ENCODE peak calls at places on chromosome 7, in six cellular contexts. One of them, this sample, is unnamed.

GRCh38 chr7:129343099-129343700 is 91.0 kb upstream of the STRIP2 start:
- DNase-seq in tibial nerve: no peak
- DNase-seq in HCT116: peak
- DNase-seq in uterus: no peak
- DNase-seq in suprapubic skin: no peak
- DNase-seq in IMR-90: peak
- DNase-seq in this sample: no peak

GRCh38 chr7:44631458-44632115 is 25.2 kb downstream of the OGDH start:
- DNase-seq in tibial nerve: no peak
- DNase-seq in HCT116: no peak
- DNase-seq in uterus: no peak
- DNase-seq in suprapubic skin: no peak
- DNase-seq in IMR-90: peak
- DNase-seq in this sample: no peak

GRCh38 chr7:50092579-50093411 is at the start of gene ZPBP:
- DNase-seq in tibial nerve: no peak
- DNase-seq in HCT116: peak
- DNase-seq in uterus: no peak
- DNase-seq in suprapubic skin: peak
- DNase-seq in IMR-90: peak
- DNase-seq in this sample: no peak

GRCh38 chr7:779480-779879 is 52.4 kb upstream of the PRKAR1B start:
- DNase-seq in tibial nerve: no peak
- DNase-seq in HCT116: no peak
- DNase-seq in uterus: no peak
- DNase-seq in suprapubic skin: no peak
- DNase-seq in IMR-90: no peak
- DNase-seq in this sample: no peak

GRCh38 chr7:116897661-116898060 is 35.3 kb downstream of the CAPZA2 start:
- DNase-seq in tibial nerve: no peak
- DNase-seq in HCT116: no peak
- DNase-seq in uterus: no peak
- DNase-seq in suprapubic skin: no peak
- DNase-seq in IMR-90: no peak
- DNase-seq in this sample: no peak

GRCh38 chr7:44867073-44867990 is 18.0 kb downstream of the PURB start:
- DNase-seq in tibial nerve: no peak
- DNase-seq in HCT116: peak
- DNase-seq in uterus: no peak
- DNase-seq in suprapubic skin: no peak
- DNase-seq in IMR-90: peak
- DNase-seq in this sample: peak

GRCh38 chr7:116284390-116284789 is 74.1 kb downstream of the TES start:
- DNase-seq in tibial nerve: no peak
- DNase-seq in HCT116: no peak
- DNase-seq in uterus: no peak
- DNase-seq in suprapubic skin: no peak
- DNase-seq in IMR-90: peak
- DNase-seq in this sample: no peak

GRCh38 chr7:45703373-45703821 is 129.2 kb downstream of the ADCY1 start:
- DNase-seq in tibial nerve: no peak
- DNase-seq in HCT116: no peak
- DNase-seq in uterus: no peak
- DNase-seq in suprapubic skin: peak
- DNase-seq in IMR-90: no peak
- DNase-seq in this sample: no peak

GRCh38 chr7:136528329-136528728 is 340.1 kb upstream of the CHRM2 start:
- DNase-seq in tibial nerve: no peak
- DNase-seq in HCT116: no peak
- DNase-seq in uterus: no peak
- DNase-seq in suprapubic skin: no peak
- DNase-seq in IMR-90: peak
- DNase-seq in this sample: no peak

GRCh38 chr7:41817386-41817785 is 114.5 kb upstream of the INHBA start:
- DNase-seq in tibial nerve: no peak
- DNase-seq in HCT116: no peak
- DNase-seq in uterus: no peak
- DNase-seq in suprapubic skin: no peak
- DNase-seq in IMR-90: peak
- DNase-seq in this sample: no peak

GRCh38 chr7:103962070-103962469 is 27.4 kb downstream of the RELN start:
- DNase-seq in tibial nerve: no peak
- DNase-seq in HCT116: no peak
- DNase-seq in uterus: no peak
- DNase-seq in suprapubic skin: no peak
- DNase-seq in IMR-90: no peak
- DNase-seq in this sample: no peak

GRCh38 chr7:135859548-135859947 is 110.9 kb upstream of the FAM180A start:
- DNase-seq in tibial nerve: no peak
- DNase-seq in HCT116: no peak
- DNase-seq in uterus: no peak
- DNase-seq in suprapubic skin: no peak
- DNase-seq in IMR-90: peak
- DNase-seq in this sample: no peak

GRCh38 chr7:16651391-16652254 is 5.6 kb downstream of the BZW2 start:
- DNase-seq in tibial nerve: no peak
- DNase-seq in HCT116: no peak
- DNase-seq in uterus: no peak
- DNase-seq in suprapubic skin: no peak
- DNase-seq in IMR-90: no peak
- DNase-seq in this sample: no peak
- TF ChIP-seq POLR2A in tibial nerve: no peak
- TF ChIP-seq POLR2A in HCT116: no peak
- TF ChIP-seq POLR2A in uterus: no peak
- TF ChIP-seq POLR2A in suprapubic skin: no peak
- TF ChIP-seq POLR2A in IMR-90: no peak
- TF ChIP-seq POLR2A in this sample: no peak

GRCh38 chr7:95723583-95724180 is 48.7 kb upstream of the DYNC1I1 start:
- DNase-seq in tibial nerve: no peak
- DNase-seq in HCT116: peak
- DNase-seq in uterus: no peak
- DNase-seq in suprapubic skin: no peak
- DNase-seq in IMR-90: peak
- DNase-seq in this sample: no peak

GRCh38 chr7:95730493-95731280 is 41.7 kb upstream of the DYNC1I1 start:
- DNase-seq in tibial nerve: no peak
- DNase-seq in HCT116: no peak
- DNase-seq in uterus: no peak
- DNase-seq in suprapubic skin: no peak
- DNase-seq in IMR-90: no peak
- DNase-seq in this sample: no peak

GRCh38 chr7:95725170-95725569 is 47.2 kb upstream of the DYNC1I1 start:
- DNase-seq in tibial nerve: no peak
- DNase-seq in HCT116: no peak
- DNase-seq in uterus: no peak
- DNase-seq in suprapubic skin: no peak
- DNase-seq in IMR-90: no peak
- DNase-seq in this sample: no peak
- TF ChIP-seq CTCF in tibial nerve: no peak
- TF ChIP-seq CTCF in HCT116: no peak
- TF ChIP-seq CTCF in uterus: no peak
- TF ChIP-seq CTCF in suprapubic skin: no peak
- TF ChIP-seq CTCF in IMR-90: no peak
- TF ChIP-seq CTCF in this sample: no peak

GRCh38 chr7:22718200-22718711 is 8.7 kb upstream of the IL6 start:
- DNase-seq in tibial nerve: no peak
- DNase-seq in HCT116: no peak
- DNase-seq in uterus: no peak
- DNase-seq in suprapubic skin: no peak
- DNase-seq in IMR-90: peak
- DNase-seq in this sample: no peak
- TF ChIP-seq POLR2A in tibial nerve: no peak
- TF ChIP-seq POLR2A in HCT116: no peak
- TF ChIP-seq POLR2A in uterus: no peak
- TF ChIP-seq POLR2A in suprapubic skin: no peak
- TF ChIP-seq POLR2A in IMR-90: peak
- TF ChIP-seq POLR2A in this sample: no peak

GRCh38 chr7:20404371-20404770 is 73.7 kb downstream of the ITGB8 start:
- DNase-seq in tibial nerve: no peak
- DNase-seq in HCT116: no peak
- DNase-seq in uterus: no peak
- DNase-seq in suprapubic skin: no peak
- DNase-seq in IMR-90: no peak
- DNase-seq in this sample: no peak

GRCh38 chr7:20407585-20408466 is 77.1 kb downstream of the ITGB8 start:
- DNase-seq in tibial nerve: peak
- DNase-seq in HCT116: no peak
- DNase-seq in uterus: no peak
- DNase-seq in suprapubic skin: no peak
- DNase-seq in IMR-90: peak
- DNase-seq in this sample: no peak

GRCh38 chr7:20399516-20399915 is 68.8 kb downstream of the ITGB8 start:
- DNase-seq in tibial nerve: no peak
- DNase-seq in HCT116: no peak
- DNase-seq in uterus: no peak
- DNase-seq in suprapubic skin: no peak
- DNase-seq in IMR-90: peak
- DNase-seq in this sample: no peak

GRCh38 chr7:20403356-20403755 is 72.7 kb downstream of the ITGB8 start:
- DNase-seq in tibial nerve: peak
- DNase-seq in HCT116: no peak
- DNase-seq in uterus: peak
- DNase-seq in suprapubic skin: no peak
- DNase-seq in IMR-90: no peak
- DNase-seq in this sample: no peak

DNA sequence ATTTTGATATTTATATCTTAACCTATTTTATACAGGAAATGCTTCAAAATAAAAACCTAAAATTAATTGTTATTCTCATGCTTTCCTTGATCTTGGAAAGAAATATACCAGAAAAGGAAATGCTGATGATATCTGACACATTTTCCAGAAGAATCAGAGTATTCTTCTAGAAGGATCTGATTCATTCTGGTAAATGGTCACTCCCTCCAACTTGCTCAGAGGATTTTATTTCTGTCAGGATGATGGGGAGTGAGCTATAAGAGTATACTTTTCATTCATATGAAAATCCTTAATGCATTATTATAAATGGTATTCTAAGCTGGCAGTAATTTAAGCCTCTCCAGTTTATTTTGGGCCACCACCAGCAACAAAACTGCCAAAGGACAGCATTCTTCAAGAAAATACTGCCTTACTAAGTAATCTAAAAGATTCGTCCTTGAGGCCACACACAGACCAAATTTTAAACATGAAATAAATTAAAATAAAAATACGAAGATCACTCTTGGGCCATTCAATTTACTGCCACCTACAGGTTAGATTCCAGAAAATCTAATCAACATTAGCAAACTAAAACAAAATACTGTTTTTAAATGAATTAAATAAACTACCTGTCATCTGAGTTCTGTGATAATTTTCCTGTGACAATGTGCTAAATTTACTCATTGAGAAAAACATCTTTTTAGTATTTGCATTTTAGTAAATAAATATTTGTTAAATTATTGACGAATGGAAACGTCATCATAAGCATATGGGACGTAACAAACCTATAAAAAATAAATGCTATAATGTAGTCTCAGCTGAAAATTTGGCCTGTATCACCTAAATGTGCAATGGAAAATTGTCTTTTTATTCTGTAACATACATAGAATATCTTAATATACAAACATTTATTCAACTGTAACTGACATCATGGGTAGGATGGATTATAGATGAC is 71.9 kb downstream of the ITGB8 start:
- DNase-seq in tibial nerve: no peak
- DNase-seq in HCT116: no peak
- DNase-seq in uterus: no peak
- DNase-seq in suprapubic skin: no peak
- DNase-seq in IMR-90: peak
- DNase-seq in this sample: no peak
- TF ChIP-seq CTCF in tibial nerve: peak
- TF ChIP-seq CTCF in HCT116: peak
- TF ChIP-seq CTCF in uterus: no peak
- TF ChIP-seq CTCF in suprapubic skin: peak
- TF ChIP-seq CTCF in IMR-90: peak
- TF ChIP-seq CTCF in this sample: no peak

GRCh38 chr7:36210542-36210941 is 57.5 kb downstream of the EEPD1 start:
- DNase-seq in tibial nerve: no peak
- DNase-seq in HCT116: no peak
- DNase-seq in uterus: no peak
- DNase-seq in suprapubic skin: no peak
- DNase-seq in IMR-90: peak
- DNase-seq in this sample: no peak
- TF ChIP-seq POLR2A in tibial nerve: no peak
- TF ChIP-seq POLR2A in HCT116: no peak
- TF ChIP-seq POLR2A in uterus: no peak
- TF ChIP-seq POLR2A in suprapubic skin: no peak
- TF ChIP-seq POLR2A in IMR-90: no peak
- TF ChIP-seq POLR2A in this sample: no peak

GRCh38 chr7:93890041-93890463 is 501 bp downstream of the TFPI2 start:
- DNase-seq in tibial nerve: no peak
- DNase-seq in HCT116: no peak
- DNase-seq in uterus: peak
- DNase-seq in suprapubic skin: no peak
- DNase-seq in IMR-90: peak
- DNase-seq in this sample: no peak
- TF ChIP-seq CTCF in tibial nerve: no peak
- TF ChIP-seq CTCF in HCT116: no peak
- TF ChIP-seq CTCF in uterus: no peak
- TF ChIP-seq CTCF in suprapubic skin: no peak
- TF ChIP-seq CTCF in IMR-90: no peak
- TF ChIP-seq CTCF in this sample: no peak

GRCh38 chr7:106246941-106247826 is 37.6 kb downstream of the NAMPT start:
- DNase-seq in tibial nerve: no peak
- DNase-seq in HCT116: no peak
- DNase-seq in uterus: no peak
- DNase-seq in suprapubic skin: no peak
- DNase-seq in IMR-90: no peak
- DNase-seq in this sample: no peak

GRCh38 chr7:106243893-106244292 is 40.9 kb downstream of the NAMPT start:
- DNase-seq in tibial nerve: no peak
- DNase-seq in HCT116: no peak
- DNase-seq in uterus: no peak
- DNase-seq in suprapubic skin: no peak
- DNase-seq in IMR-90: no peak
- DNase-seq in this sample: no peak

GRCh38 chr7:106248616-106249015 is 36.2 kb downstream of the NAMPT start:
- DNase-seq in tibial nerve: no peak
- DNase-seq in HCT116: no peak
- DNase-seq in uterus: no peak
- DNase-seq in suprapubic skin: no peak
- DNase-seq in IMR-90: no peak
- DNase-seq in this sample: no peak

GRCh38 chr7:106249488-106249887 is 35.3 kb downstream of the NAMPT start:
- DNase-seq in tibial nerve: no peak
- DNase-seq in HCT116: no peak
- DNase-seq in uterus: no peak
- DNase-seq in suprapubic skin: no peak
- DNase-seq in IMR-90: no peak
- DNase-seq in this sample: no peak

DNA sequence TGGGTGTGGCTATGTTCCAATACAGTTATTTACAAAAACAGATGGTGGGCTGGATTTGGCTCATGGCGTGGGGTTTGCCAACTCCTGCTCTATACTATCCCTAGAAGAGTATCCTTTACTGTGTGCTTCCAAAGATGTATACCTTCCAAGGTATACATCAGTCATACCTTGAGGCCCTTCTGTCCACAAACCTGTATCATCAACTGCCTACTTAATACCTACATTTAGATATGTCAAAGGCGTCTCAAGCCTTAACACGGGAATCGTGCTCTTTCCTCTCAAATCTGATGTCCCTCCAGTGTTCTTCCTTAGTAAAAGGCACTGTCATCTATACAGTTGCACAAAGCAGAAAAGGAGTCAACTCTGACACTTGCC is 37.0 kb downstream of the NAMPT start:
- DNase-seq in tibial nerve: no peak
- DNase-seq in HCT116: no peak
- DNase-seq in uterus: no peak
- DNase-seq in suprapubic skin: no peak
- DNase-seq in IMR-90: no peak
- DNase-seq in this sample: no peak
- TF ChIP-seq POLR2A in tibial nerve: no peak
- TF ChIP-seq POLR2A in HCT116: no peak
- TF ChIP-seq POLR2A in uterus: no peak
- TF ChIP-seq POLR2A in suprapubic skin: no peak
- TF ChIP-seq POLR2A in IMR-90: peak
- TF ChIP-seq POLR2A in this sample: no peak